ENCODE peak calls at places on chromosomes 6 and 20, in eight cellular contexts. G is stomach; F is lower lobe of right lung; V is small intestine; L is GM12878; Q is PC-9; C is HL-60; S is effector memory CD4-positive, alpha-beta T cell. H is an unnamed sample.
A peak's percentile ranks its signal among the peaks of the same experiment; 100 is the strongest.

GRCh38 chr6:39568896-39569295 is 156.3 kb downstream of the KIF6 start:
- DNase-seq in G (no peak), F (no peak), V (no peak), L (no peak), Q (no peak), C (no peak), S (no peak), H (no peak)

GRCh38 chr20:64140421-64140820 is 23.8 kb upstream of the MYT1 start:
- DNase-seq in G (no peak), F (peak; percentile 18), V (no peak), L (no peak), Q (no peak), C (no peak), S (no peak), H (no peak)

GRCh38 chr20:38987777-38988176 is 25.6 kb downstream of the DHX35 start:
- DNase-seq in G (no peak), F (no peak), V (no peak), L (peak; percentile 84), Q (no peak), C (no peak), S (no peak), H (no peak)

GRCh38 chr20:11978496-11978895 is 60.8 kb downstream of the BTBD3 start:
- DNase-seq in G (no peak), F (no peak), V (no peak), L (no peak), Q (no peak), C (no peak), S (no peak), H (no peak)

GRCh38 chr6:109336221-109336955 is 45.9 kb downstream of the CD164 start:
- DNase-seq in G (peak; percentile 86), F (no peak), V (peak; percentile 89), L (no peak), Q (peak; percentile 96), C (no peak), S (no peak), H (no peak)

GRCh38 chr6:129481706-129482105 is 228.3 kb downstream of the ARHGAP18 start:
- DNase-seq in G (no peak), F (no peak), V (no peak), L (no peak), Q (no peak), C (no peak), S (no peak), H (no peak)

GRCh38 chr20:1299522-1299921 is 29.4 kb downstream of the SDCBP2 start:
- DNase-seq in G (no peak), F (no peak), V (peak; percentile 29), L (no peak), Q (no peak), C (peak; percentile 26), S (no peak), H (no peak)

GRCh38 chr20:15818651-15819071 is 754.6 kb downstream of the KIF16B start:
- DNase-seq in G (peak; percentile 33), F (no peak), V (no peak), L (no peak), Q (peak; percentile 93), C (no peak), S (no peak), H (no peak)

GRCh38 chr6:39451831-39452230 is 129.3 kb upstream of the KCNK16 start:
- DNase-seq in G (no peak), F (no peak), V (no peak), L (no peak), Q (no peak), C (no peak), S (no peak), H (no peak)

GRCh38 chr6:122365775-122366403 is 33.6 kb upstream of the HSF2 start:
- DNase-seq in G (no peak), F (no peak), V (no peak), L (no peak), Q (no peak), C (no peak), S (no peak), H (no peak)

GRCh38 chr6:134864558-134864957 is 85.3 kb downstream of the ALDH8A1 start:
- DNase-seq in G (no peak), F (no peak), V (no peak), L (no peak), Q (no peak), C (no peak), S (no peak), H (no peak)

GRCh38 chr6:88616380-88616779 is 347.0 kb downstream of the RNGTT start:
- DNase-seq in G (no peak), F (no peak), V (no peak), L (no peak), Q (no peak), C (no peak), S (no peak), H (no peak)

GRCh38 chr20:62063601-62063980 is 2.1 kb downstream of the TAF4 start:
- DNase-seq in G (no peak), F (no peak), V (no peak), L (no peak), Q (no peak), C (peak; percentile 20), S (no peak), H (peak; percentile 9)

GRCh38 chr6:77456531-77457248 is 6.6 kb downstream of the HTR1B start:
- DNase-seq in G (no peak), F (no peak), V (no peak), L (no peak), Q (no peak), C (no peak), S (no peak), H (no peak)

GRCh38 chr20:24837721-24838456 is 111.2 kb upstream of the CST7 start:
- DNase-seq in G (no peak), F (no peak), V (no peak), L (no peak), Q (peak; percentile 42), C (no peak), S (no peak), H (no peak)

GRCh38 chr6:3231213-3232016 is 4.0 kb upstream of the TUBB2B start:
- DNase-seq in G (peak; percentile 82), F (peak; percentile 69), V (peak; percentile 86), L (no peak), Q (no peak), C (no peak), S (no peak), H (peak; percentile 52)
- H3K27ac ChIP-seq in G (peak overlapping the region; percentile 70), F (peak overlapping the region; percentile 42), V (no peak overlapping the region), L (no peak overlapping the region), Q (no peak overlapping the region), C (no peak overlapping the region), S (no peak overlapping the region), H (peak overlapping the region; percentile 88)

GRCh38 chr20:47701612-47702011 is 83.7 kb downstream of the SULF2 start:
- DNase-seq in G (no peak), F (no peak), V (no peak), L (no peak), Q (no peak), C (no peak), S (no peak), H (no peak)
- H3K27ac ChIP-seq in G (no peak overlapping the region), F (no peak overlapping the region), V (no peak overlapping the region), L (no peak overlapping the region), Q (no peak overlapping the region), C (no peak overlapping the region), S (no peak overlapping the region), H (no peak overlapping the region)

GRCh38 chr6:41252401-41252800 is 24.3 kb downstream of the TREML4 start:
- DNase-seq in G (no peak), F (no peak), V (no peak), L (no peak), Q (no peak), C (no peak), S (no peak), H (no peak)

GRCh38 chr6:41247288-41247865 is 19.2 kb downstream of the TREML4 start:
- DNase-seq in G (no peak), F (no peak), V (no peak), L (no peak), Q (no peak), C (no peak), S (no peak), H (no peak)

DNA sequence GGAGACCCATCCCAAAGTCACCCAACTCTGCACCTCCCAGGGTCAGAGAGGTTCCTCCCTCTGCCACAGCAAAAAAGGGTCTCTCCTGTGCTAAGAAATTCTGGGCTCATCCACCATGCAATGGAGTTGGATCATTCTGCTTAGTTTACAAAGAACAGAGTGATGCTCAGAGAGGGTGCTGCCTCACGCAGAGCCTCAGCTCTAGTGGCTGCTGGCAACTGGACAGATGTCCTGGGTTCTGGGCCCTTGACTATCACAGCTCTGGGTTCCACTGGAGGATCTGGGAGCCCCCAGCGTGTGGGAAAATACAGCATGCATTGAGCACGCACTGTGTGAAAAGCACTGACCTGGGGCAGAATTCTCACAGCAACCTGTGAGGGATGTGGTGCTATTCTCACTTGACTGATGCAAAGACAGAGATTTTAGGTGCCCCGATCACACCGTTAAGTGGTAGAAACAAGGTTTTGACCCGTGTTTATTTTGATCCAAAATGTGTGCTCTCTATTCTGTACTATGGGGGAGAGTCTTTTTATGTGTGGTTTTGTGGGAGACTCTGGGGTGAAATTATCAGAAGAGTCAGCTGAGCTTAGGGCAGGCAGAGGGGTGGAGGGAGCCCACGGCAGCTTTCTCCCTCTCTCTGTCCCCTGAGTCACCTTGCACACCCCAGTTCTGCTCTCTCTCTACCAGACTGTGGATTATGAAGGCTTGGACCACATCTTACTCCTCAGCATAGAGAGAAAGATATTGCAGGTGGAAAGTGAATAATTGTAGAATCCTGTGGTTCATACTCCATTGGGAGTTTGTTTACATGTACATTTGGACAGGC is 19.9 kb downstream of the TREML4 start:
- DNase-seq in G (no peak), F (no peak), V (no peak), L (no peak), Q (no peak), C (no peak), S (no peak), H (no peak)
- H3K27ac ChIP-seq in G (no peak overlapping the region), F (no peak overlapping the region), V (no peak overlapping the region), L (no peak overlapping the region), Q (no peak overlapping the region), C (no peak overlapping the region), S (no peak overlapping the region), H (no peak overlapping the region)

GRCh38 chr6:113856011-113856551 is 1.1 kb upstream of the MARCKS start:
- DNase-seq in G (peak; percentile 29), F (no peak), V (peak; percentile 48), L (no peak), Q (no peak), C (peak; percentile 17), S (no peak), H (no peak)

GRCh38 chr6:113858067-113858604 is 991 bp downstream of the MARCKS start:
- DNase-seq in G (peak; percentile 46), F (peak; percentile 56), V (no peak), L (no peak), Q (peak; percentile 55), C (peak; percentile 13), S (no peak), H (peak; percentile 42)

GRCh38 chr6:113858605-113859348 is 1.6 kb downstream of the MARCKS start:
- DNase-seq in G (peak; percentile 92), F (peak; percentile 88), V (peak; percentile 87), L (peak; percentile 87), Q (peak; percentile 90), C (peak; percentile 76), S (peak; percentile 22), H (peak; percentile 94)

GRCh38 chr6:113856571-113857564 is at the start of gene MARCKS:
- DNase-seq in G (peak; percentile 85), F (peak; percentile 79), V (peak; percentile 89), L (no peak), Q (peak; percentile 77), C (peak; percentile 73), S (no peak), H (peak; percentile 40)

DNA sequence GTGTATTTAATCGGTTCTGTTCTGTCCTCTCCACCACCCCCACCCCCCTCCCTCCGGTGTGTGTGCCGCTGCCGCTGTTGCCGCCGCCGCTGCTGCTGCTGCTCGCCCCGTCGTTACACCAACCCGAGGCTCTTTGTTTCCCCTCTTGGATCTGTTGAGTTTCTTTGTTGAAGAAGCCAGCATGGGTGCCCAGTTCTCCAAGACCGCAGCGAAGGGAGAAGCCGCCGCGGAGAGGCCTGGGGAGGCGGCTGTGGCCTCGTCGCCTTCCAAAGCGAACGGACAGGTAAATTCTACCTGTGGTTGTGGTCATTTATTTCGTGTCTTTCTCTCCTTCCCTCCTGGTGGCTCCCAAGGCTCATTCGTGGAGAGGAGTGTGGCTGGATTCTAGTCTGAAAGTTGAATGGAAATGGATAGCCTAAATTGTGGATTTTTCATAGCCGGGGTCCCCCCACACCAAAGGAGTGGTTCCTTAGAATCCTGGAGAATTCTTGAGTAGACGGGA is 471 bp downstream of the MARCKS start:
- DNase-seq in G (peak; percentile 25), F (peak; percentile 51), V (peak; percentile 54), L (no peak), Q (no peak), C (peak; percentile 21), S (no peak), H (no peak)
- H3K27ac ChIP-seq in G (peak overlapping the region; percentile 99), F (peak overlapping the region; percentile 94), V (peak overlapping the region; percentile 98), L (peak overlapping the region; percentile 94), Q (peak overlapping the region; percentile 98), C (peak overlapping the region; percentile 84), S (no peak overlapping the region), H (peak overlapping the region; percentile 89)

H was measured in substantia nigra.